ENCODE peak calls at places on chromosomes 6 and 20, in five cellular contexts. One of them, this sample, is unnamed.
A peak's percentile ranks its signal among the peaks of the same experiment; 100 is the strongest.

GRCh38 chr20:1317545-1318255 is 11.2 kb downstream of the SDCBP2 start:
- DNase-seq in H1: no peak
- DNase-seq in MM.1S: peak; percentile 33
- DNase-seq in SK-N-SH: no peak
- DNase-seq in endothelial cell of umbilical vein: no peak
- DNase-seq in this sample: no peak

GRCh38 chr20:16391003-16391402 is 182.2 kb downstream of the KIF16B start:
- DNase-seq in H1: no peak
- DNase-seq in SK-N-SH: no peak
- DNase-seq in endothelial cell of umbilical vein: no peak
- DNase-seq in MM.1S: no peak
- DNase-seq in this sample: no peak

GRCh38 chr6:52087498-52087999 is at the start of gene PKHD1:
- DNase-seq in endothelial cell of umbilical vein: peak; percentile 2
- DNase-seq in SK-N-SH: peak; percentile 24
- DNase-seq in MM.1S: no peak
- DNase-seq in H1: no peak
- DNase-seq in this sample: peak; percentile 43

GRCh38 chr6:68473433-68474210 is 161.5 kb upstream of the ADGRB3 start:
- DNase-seq in SK-N-SH: peak; percentile 28
- DNase-seq in MM.1S: no peak
- DNase-seq in endothelial cell of umbilical vein: no peak
- DNase-seq in H1: no peak
- DNase-seq in this sample: no peak

GRCh38 chr6:128519931-128520435 is 416 bp downstream of the PTPRK start:
- DNase-seq in endothelial cell of umbilical vein: no peak
- DNase-seq in SK-N-SH: peak; percentile 35
- DNase-seq in MM.1S: peak; percentile 42
- DNase-seq in H1: no peak
- DNase-seq in this sample: peak; percentile 75

GRCh38 chr6:13282393-13283069 is 45.8 kb downstream of the TBC1D7 start:
- DNase-seq in SK-N-SH: no peak
- DNase-seq in MM.1S: no peak
- DNase-seq in endothelial cell of umbilical vein: no peak
- DNase-seq in H1: no peak
- DNase-seq in this sample: no peak

GRCh38 chr20:43842126-43843020 is 72.3 kb upstream of the TOX2 start:
- DNase-seq in endothelial cell of umbilical vein: no peak
- DNase-seq in H1: no peak
- DNase-seq in SK-N-SH: no peak
- DNase-seq in MM.1S: no peak
- DNase-seq in this sample: no peak

GRCh38 chr20:34713194-34713943 is 9.2 kb downstream of the TP53INP2 start:
- DNase-seq in H1: no peak
- DNase-seq in MM.1S: no peak
- DNase-seq in SK-N-SH: peak; percentile 71
- DNase-seq in endothelial cell of umbilical vein: peak; percentile 99
- DNase-seq in this sample: peak; percentile 94

GRCh38 chr20:48630342-48631075 is 197.3 kb downstream of the PREX1 start:
- DNase-seq in H1: no peak
- DNase-seq in MM.1S: no peak
- DNase-seq in SK-N-SH: no peak
- DNase-seq in endothelial cell of umbilical vein: no peak
- DNase-seq in this sample: no peak

GRCh38 chr20:10806539-10806938 is 132.7 kb upstream of the JAG1 start:
- DNase-seq in MM.1S: no peak
- DNase-seq in SK-N-SH: no peak
- DNase-seq in H1: no peak
- DNase-seq in endothelial cell of umbilical vein: no peak
- DNase-seq in this sample: no peak

GRCh38 chr20:61844621-61845020 is 221.1 kb downstream of the TAF4 start:
- DNase-seq in MM.1S: no peak
- DNase-seq in H1: no peak
- DNase-seq in endothelial cell of umbilical vein: no peak
- DNase-seq in SK-N-SH: no peak
- DNase-seq in this sample: no peak

GRCh38 chr6:53647437-53648094 is 18.0 kb downstream of the KLHL31 start:
- DNase-seq in MM.1S: peak; percentile 65
- DNase-seq in SK-N-SH: no peak
- DNase-seq in endothelial cell of umbilical vein: no peak
- DNase-seq in H1: no peak
- DNase-seq in this sample: peak; percentile 50

GRCh38 chr20:55173601-55174000 is 698.2 kb downstream of the DOK5 start:
- DNase-seq in endothelial cell of umbilical vein: no peak
- DNase-seq in MM.1S: no peak
- DNase-seq in H1: no peak
- DNase-seq in SK-N-SH: no peak
- DNase-seq in this sample: no peak

GRCh38 chr6:9233686-9234085 is 798.3 kb upstream of the SLC35B3 start:
- DNase-seq in H1: no peak
- DNase-seq in MM.1S: no peak
- DNase-seq in endothelial cell of umbilical vein: no peak
- DNase-seq in SK-N-SH: no peak
- DNase-seq in this sample: no peak

GRCh38 chr6:82205793-82206425 is 41.6 kb downstream of the IBTK start:
- DNase-seq in H1: no peak
- DNase-seq in MM.1S: no peak
- DNase-seq in endothelial cell of umbilical vein: peak; percentile 70
- DNase-seq in SK-N-SH: peak; percentile 38
- DNase-seq in this sample: no peak

GRCh38 chr6:90028995-90029635 is 134.8 kb downstream of the GJA10 start:
- DNase-seq in SK-N-SH: no peak
- DNase-seq in H1: no peak
- DNase-seq in endothelial cell of umbilical vein: no peak
- DNase-seq in MM.1S: no peak
- DNase-seq in this sample: no peak

GRCh38 chr20:22562620-22563019 is 21.8 kb downstream of the FOXA2 start:
- DNase-seq in MM.1S: no peak
- DNase-seq in H1: no peak
- DNase-seq in endothelial cell of umbilical vein: no peak
- DNase-seq in SK-N-SH: no peak
- DNase-seq in this sample: no peak

DNA sequence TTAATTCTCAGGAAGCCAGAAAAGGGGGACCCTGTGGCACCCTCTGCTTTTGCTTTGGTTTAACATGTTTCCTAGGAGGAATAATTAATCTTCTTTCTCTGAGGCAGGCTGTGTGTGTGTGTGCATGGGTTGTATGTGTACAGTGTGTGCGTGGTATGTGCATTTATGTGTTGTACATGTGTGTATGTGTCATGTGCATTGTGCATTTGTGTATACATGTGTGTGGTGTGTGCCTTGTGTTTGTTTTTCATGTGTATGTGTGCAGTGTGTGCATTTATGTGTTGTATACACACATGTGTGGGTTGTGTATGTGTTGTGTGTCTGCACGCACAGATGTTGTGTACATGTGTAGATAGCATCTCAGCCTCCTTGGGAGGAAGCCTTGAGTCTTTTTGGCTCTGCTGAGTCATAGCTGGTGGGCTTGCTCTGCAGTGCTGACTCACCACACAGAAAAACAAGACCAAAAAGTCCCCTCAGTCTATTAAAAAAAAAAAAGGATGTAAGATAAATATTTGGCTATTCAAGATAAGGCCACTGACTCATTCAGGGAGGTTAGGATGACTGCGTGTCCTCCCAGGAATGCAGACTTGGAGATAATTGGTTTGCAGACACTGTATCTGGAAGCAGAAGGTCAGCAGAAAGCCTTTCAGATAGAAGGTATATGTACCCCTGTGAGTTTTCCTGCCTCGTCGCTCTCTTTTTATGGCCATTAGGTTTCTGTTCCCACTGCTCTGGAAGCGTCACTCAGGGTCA is 58.6 kb downstream of the SYNJ2 start:
- DNase-seq in SK-N-SH: peak; percentile 52
- DNase-seq in H1: no peak
- DNase-seq in MM.1S: no peak
- DNase-seq in endothelial cell of umbilical vein: peak; percentile 99
- DNase-seq in this sample: peak; percentile 91
- H3K9ac ChIP-seq in SK-N-SH: peak overlapping the region; percentile 65
- H3K9ac ChIP-seq in H1: no peak overlapping the region
- H3K9ac ChIP-seq in MM.1S: no peak overlapping the region
- H3K9ac ChIP-seq in endothelial cell of umbilical vein: peak overlapping the region; percentile 90
- H3K9ac ChIP-seq in this sample: no peak overlapping the region

GRCh38 chr6:56655996-56656395 is 13.3 kb upstream of the DST start:
- DNase-seq in MM.1S: no peak
- DNase-seq in endothelial cell of umbilical vein: peak; percentile 59
- DNase-seq in H1: no peak
- DNase-seq in SK-N-SH: no peak
- DNase-seq in this sample: no peak

GRCh38 chr6:56657364-56657763 is 14.7 kb upstream of the DST start:
- DNase-seq in endothelial cell of umbilical vein: no peak
- DNase-seq in SK-N-SH: no peak
- DNase-seq in MM.1S: no peak
- DNase-seq in H1: no peak
- DNase-seq in this sample: no peak

GRCh38 chr6:56656466-56656865 is 13.8 kb upstream of the DST start:
- DNase-seq in endothelial cell of umbilical vein: no peak
- DNase-seq in H1: no peak
- DNase-seq in MM.1S: no peak
- DNase-seq in SK-N-SH: no peak
- DNase-seq in this sample: no peak

GRCh38 chr6:56652994-56653393 is 10.3 kb upstream of the DST start:
- DNase-seq in H1: no peak
- DNase-seq in endothelial cell of umbilical vein: peak; percentile 86
- DNase-seq in SK-N-SH: no peak
- DNase-seq in MM.1S: no peak
- DNase-seq in this sample: peak; percentile 89

GRCh38 chr6:56655250-56655649 is 12.6 kb upstream of the DST start:
- DNase-seq in SK-N-SH: no peak
- DNase-seq in endothelial cell of umbilical vein: no peak
- DNase-seq in MM.1S: no peak
- DNase-seq in H1: no peak
- DNase-seq in this sample: no peak
- H4K20me1 ChIP-seq in SK-N-SH: no peaks in the 10 kb centered on the region
- H4K20me1 ChIP-seq in endothelial cell of umbilical vein: no peaks in the 10 kb centered on the region
- H4K20me1 ChIP-seq in MM.1S: no peaks in the 10 kb centered on the region
- H4K20me1 ChIP-seq in H1: no peaks in the 10 kb centered on the region
- H4K20me1 ChIP-seq in this sample: no peaks in the 10 kb centered on the region

DNA sequence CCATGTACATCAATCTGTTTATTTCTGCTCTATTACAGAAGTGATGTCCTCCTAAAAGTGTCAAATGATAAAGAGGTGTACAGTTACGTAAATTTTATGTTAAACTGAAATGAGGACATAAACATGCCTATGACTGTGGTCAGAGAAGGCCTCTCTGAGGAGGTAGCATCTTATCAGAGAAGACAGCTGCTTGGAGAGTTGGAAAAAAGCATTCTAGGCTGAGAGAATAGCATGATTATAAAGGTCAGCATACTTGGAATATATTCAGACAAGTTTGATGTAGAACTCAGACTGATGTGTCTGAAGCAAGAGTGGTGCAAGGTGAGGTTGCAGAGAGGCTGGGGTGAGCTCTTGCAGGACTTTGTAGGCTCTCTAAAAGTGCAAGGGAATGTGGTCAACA is 3.1 kb upstream of the PCNA start:
- DNase-seq in MM.1S: no peak
- DNase-seq in endothelial cell of umbilical vein: no peak
- DNase-seq in H1: no peak
- DNase-seq in SK-N-SH: no peak
- DNase-seq in this sample: no peak
- H3K9ac ChIP-seq in MM.1S: no peak overlapping the region
- H3K9ac ChIP-seq in endothelial cell of umbilical vein: no peak overlapping the region
- H3K9ac ChIP-seq in H1: no peak overlapping the region
- H3K9ac ChIP-seq in SK-N-SH: no peak overlapping the region
- H3K9ac ChIP-seq in this sample: no peak overlapping the region

DNA sequence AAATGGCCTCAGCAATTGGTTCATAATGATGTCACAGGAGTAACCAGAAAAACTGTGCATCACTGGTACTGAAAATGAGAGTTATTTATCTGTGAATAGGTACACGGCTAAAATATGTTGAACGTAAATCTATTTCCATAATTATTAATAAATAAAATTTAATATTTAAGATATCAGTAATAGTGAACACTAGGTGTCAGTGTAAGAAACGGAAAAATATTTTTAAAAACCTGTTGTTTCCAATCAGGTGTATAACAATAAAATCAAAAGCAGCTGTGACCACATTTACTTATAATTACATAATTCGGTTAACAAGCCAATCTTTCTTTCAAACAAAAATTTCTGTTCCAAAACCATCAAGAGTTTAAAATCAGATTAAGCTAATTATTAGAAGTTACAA is 241.4 kb upstream of the RUNX2 start:
- DNase-seq in H1: no peak
- DNase-seq in SK-N-SH: no peak
- DNase-seq in endothelial cell of umbilical vein: peak; percentile 7
- DNase-seq in MM.1S: no peak
- DNase-seq in this sample: no peak
- H4K20me1 ChIP-seq in H1: no peaks in the 10 kb centered on the region
- H4K20me1 ChIP-seq in SK-N-SH: no peaks in the 10 kb centered on the region
- H4K20me1 ChIP-seq in endothelial cell of umbilical vein: no peaks in the 10 kb centered on the region
- H4K20me1 ChIP-seq in MM.1S: no peaks in the 10 kb centered on the region
- H4K20me1 ChIP-seq in this sample: no peaks in the 10 kb centered on the region

GRCh38 chr6:26329763-26330511 is 35.1 kb upstream of the BTN3A2 start:
- DNase-seq in MM.1S: no peak
- DNase-seq in endothelial cell of umbilical vein: peak; percentile 52
- DNase-seq in H1: no peak
- DNase-seq in SK-N-SH: no peak
- DNase-seq in this sample: peak; percentile 51
- H3K9ac ChIP-seq in MM.1S: no peak overlapping the region
- H3K9ac ChIP-seq in endothelial cell of umbilical vein: no peak overlapping the region
- H3K9ac ChIP-seq in H1: no peak overlapping the region
- H3K9ac ChIP-seq in SK-N-SH: no peak overlapping the region
- H3K9ac ChIP-seq in this sample: no peak overlapping the region

DNA sequence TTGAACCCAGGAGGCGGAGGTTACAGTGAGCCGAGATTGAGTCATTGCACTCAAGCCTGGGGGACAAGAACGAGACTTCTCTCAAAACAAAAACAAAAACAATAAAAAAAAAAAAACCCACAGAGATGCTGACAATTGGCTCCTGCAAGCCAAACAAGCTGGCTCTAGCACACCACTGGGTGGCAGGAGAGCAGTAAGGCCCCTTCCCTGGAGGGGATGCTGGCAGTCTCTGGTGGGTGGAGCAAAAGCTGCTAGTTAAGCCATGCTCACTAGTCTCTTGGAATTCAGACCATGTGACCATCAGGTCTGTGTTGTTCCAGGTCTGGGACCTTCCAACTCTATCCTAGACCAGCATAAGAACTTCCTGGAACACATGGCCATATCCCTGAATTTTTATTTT is 18.9 kb upstream of the DSN1 start:
- DNase-seq in MM.1S: peak; percentile 31
- DNase-seq in SK-N-SH: peak; percentile 70
- DNase-seq in H1: peak; percentile 56
- DNase-seq in endothelial cell of umbilical vein: peak; percentile 68
- DNase-seq in this sample: peak; percentile 31
- H4K20me1 ChIP-seq in MM.1S: no peaks in the 10 kb centered on the region
- H4K20me1 ChIP-seq in SK-N-SH: peaks cover 11% of the 10 kb centered on the region
- H4K20me1 ChIP-seq in H1: no peaks in the 10 kb centered on the region
- H4K20me1 ChIP-seq in endothelial cell of umbilical vein: no peaks in the 10 kb centered on the region
- H4K20me1 ChIP-seq in this sample: no peaks in the 10 kb centered on the region